ENCODE peak calls at places on chromosome 21, in six cellular contexts. N, C, P, V, U and E are unnamed samples.

GRCh38 chr21:45598666-45599065 is 44.9 kb upstream of the PCBP3 start:
- DNase-seq in P (no peak), V (no peak), C (peak), U (no peak), N (no peak), E (no peak)

GRCh38 chr21:42652527-42653491 is 612 bp upstream of the PDE9A start:
- DNase-seq in N (peak), U (no peak), P (peak), V (peak), C (peak), E (peak)

GRCh38 chr21:33699277-33699676 is 57.0 kb downstream of the ITSN1 start:
- DNase-seq in P (no peak), N (no peak), U (no peak), V (no peak), C (no peak), E (no peak)

GRCh38 chr21:42012763-42013329 is 2.7 kb upstream of the ZBTB21 start:
- DNase-seq in V (no peak), N (no peak), C (no peak), P (no peak), U (no peak), E (peak)

GRCh38 chr21:38027901-38028300 is 111.6 kb upstream of the KCNJ6 start:
- DNase-seq in P (no peak), V (no peak), U (no peak), C (no peak), N (no peak), E (no peak)

GRCh38 chr21:46052703-46053651 is 44.9 kb upstream of the COL6A2 start:
- DNase-seq in C (peak), P (peak), U (no peak), V (peak), N (no peak), E (peak)

GRCh38 chr21:39676054-39676771 is 63.5 kb downstream of the B3GALT5 start:
- DNase-seq in V (no peak), U (no peak), N (no peak), C (no peak), P (peak), E (no peak)

GRCh38 chr21:41774467-41775151 is 7.8 kb upstream of the RIPK4 start:
- DNase-seq in P (no peak), N (no peak), C (no peak), U (no peak), V (no peak), E (no peak)

GRCh38 chr21:45289655-45290515 is 2.2 kb upstream of the POFUT2 start:
- DNase-seq in P (peak), C (peak), N (no peak), V (peak), U (no peak), E (no peak)

GRCh38 chr21:16863541-16863940 is 649.3 kb upstream of the CXADR start:
- DNase-seq in U (no peak), P (peak), N (no peak), V (no peak), C (no peak), E (no peak)

GRCh38 chr21:42047821-42048613 is 23.1 kb upstream of the UMODL1 start:
- DNase-seq in V (peak), P (peak), N (no peak), C (no peak), U (no peak), E (no peak)

GRCh38 chr21:38751379-38752050 is 54.2 kb upstream of the ETS2 start:
- DNase-seq in U (no peak), C (no peak), N (no peak), V (no peak), P (no peak), E (no peak)

GRCh38 chr21:44951186-44951915 is 11.5 kb downstream of the SLX9 start:
- DNase-seq in N (no peak), V (no peak), P (no peak), C (no peak), U (no peak), E (no peak)

GRCh38 chr21:27275294-27275927 is 308.5 kb upstream of the ADAMTS5 start:
- DNase-seq in P (peak), V (peak), N (no peak), U (no peak), C (no peak), E (peak)

GRCh38 chr21:39263372-39263771 is 50.1 kb downstream of the BRWD1 start:
- DNase-seq in N (no peak), C (no peak), P (peak), U (no peak), V (peak), E (no peak)

GRCh38 chr21:31326478-31327247 is 17.4 kb downstream of the TIAM1 start:
- DNase-seq in P (no peak), C (no peak), V (no peak), U (no peak), N (no peak), E (no peak)

GRCh38 chr21:38365521-38365920 is 108.7 kb downstream of the KCNJ15 start:
- DNase-seq in V (no peak), P (no peak), C (no peak), N (no peak), U (no peak), E (no peak)

GRCh38 chr21:27795418-27795817 is 828.5 kb upstream of the ADAMTS5 start:
- DNase-seq in N (no peak), P (no peak), V (no peak), U (no peak), C (no peak), E (no peak)

GRCh38 chr21:16570196-16570595 is 840.4 kb downstream of the USP25 start:
- DNase-seq in N (no peak), P (no peak), U (no peak), C (no peak), V (peak), E (peak)

GRCh38 chr21:27505516-27505915 is 538.6 kb upstream of the ADAMTS5 start:
- DNase-seq in C (no peak), V (peak), U (no peak), P (no peak), N (no peak), E (no peak)

GRCh38 chr21:14486869-14487268 is 59.2 kb downstream of the SAMSN1 start:
- DNase-seq in C (no peak), N (no peak), V (no peak), U (no peak), P (no peak), E (no peak)

GRCh38 chr21:14479387-14479786 is 66.7 kb downstream of the SAMSN1 start:
- DNase-seq in N (no peak), P (no peak), V (no peak), C (no peak), U (no peak), E (no peak)

GRCh38 chr21:14480601-14481000 is 65.5 kb downstream of the SAMSN1 start:
- DNase-seq in N (no peak), C (no peak), V (no peak), P (no peak), U (no peak), E (no peak)

GRCh38 chr21:14484188-14485009 is 61.7 kb downstream of the SAMSN1 start:
- DNase-seq in U (no peak), C (no peak), P (no peak), N (no peak), V (no peak), E (no peak)

GRCh38 chr21:14482165-14482564 is 64.0 kb downstream of the SAMSN1 start:
- DNase-seq in U (no peak), C (no peak), N (no peak), V (no peak), P (no peak), E (no peak)
- H2AFZ ChIP-seq in U (no peak), C (no peak), N (no peak), V (no peak), P (no peak), E (no peak)

GRCh38 chr21:43727571-43728466 is 8.9 kb downstream of the PDXK start:
- DNase-seq in U (no peak), P (peak), V (peak), C (peak), N (no peak), E (peak)

GRCh38 chr21:43731891-43732711 is 13.2 kb downstream of the PDXK start:
- DNase-seq in N (no peak), P (no peak), U (no peak), C (no peak), V (no peak), E (peak)

GRCh38 chr21:43731476-43731875 is 12.5 kb downstream of the PDXK start:
- DNase-seq in V (no peak), N (no peak), P (no peak), U (no peak), C (no peak), E (peak)

GRCh38 chr21:43726686-43727570 is 8.0 kb downstream of the PDXK start:
- DNase-seq in N (no peak), P (no peak), U (no peak), C (no peak), V (no peak), E (peak)

DNA sequence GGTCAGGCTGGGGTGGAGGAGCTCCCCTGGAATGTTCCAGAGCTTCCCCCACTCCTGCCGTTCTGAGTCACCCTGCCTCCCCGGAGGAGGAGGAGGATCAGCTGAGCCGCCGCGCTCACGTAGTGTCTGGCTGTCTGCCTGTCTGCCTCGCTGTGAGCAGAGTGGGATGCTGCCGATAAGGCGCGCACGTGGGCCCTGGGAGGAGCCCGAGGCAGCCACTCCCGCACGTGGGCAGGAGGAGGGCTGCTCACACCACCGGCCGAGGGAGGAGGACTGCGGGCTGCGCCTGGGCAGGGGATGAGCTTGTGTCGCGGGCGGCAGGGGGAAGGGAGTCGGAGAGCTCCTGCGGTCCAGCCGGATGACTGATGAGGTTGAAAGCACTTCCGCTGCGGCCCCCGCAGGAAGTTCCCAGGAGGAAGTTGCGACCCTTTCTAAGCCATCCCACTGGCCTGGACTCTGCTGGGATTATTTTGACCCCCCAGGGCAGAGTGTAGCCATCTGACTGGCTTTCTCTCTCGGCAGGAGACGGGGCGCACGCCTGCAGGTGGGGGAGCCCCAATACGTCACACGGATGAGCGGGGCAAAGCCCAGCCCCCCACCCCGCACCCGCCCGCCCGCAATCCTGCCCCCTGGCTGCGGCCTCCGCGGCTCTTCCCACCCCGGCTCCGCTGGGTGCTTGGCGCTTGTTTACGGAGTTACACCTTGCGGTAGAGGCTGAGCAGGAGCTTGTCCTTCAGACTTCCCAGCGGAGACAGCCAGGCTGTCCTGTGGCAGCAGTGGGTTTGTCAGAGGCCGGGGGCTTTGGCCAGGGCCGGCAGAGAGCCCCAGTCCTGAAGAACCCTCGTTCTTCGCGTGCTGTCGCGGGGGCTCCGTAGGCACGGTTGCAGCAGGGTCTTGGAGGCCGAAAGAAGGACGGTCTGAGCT is 9.8 kb downstream of the PDXK start:
- DNase-seq in C (peak), U (peak), N (peak), P (peak), V (peak), E (peak)
- H4K8ac ChIP-seq in C (no peak), U (peak), N (peak), P (peak), V (peak), E (peak)

GRCh38 chr21:32426592-32427051 is 14.1 kb downstream of the EVA1C start:
- DNase-seq in N (no peak), P (no peak), V (peak), U (no peak), C (no peak), E (no peak)
- H3K27ac ChIP-seq in N (no peak), P (no peak), V (no peak), U (no peak), C (no peak), E (no peak)

GRCh38 chr21:32611471-32611997 is 643 bp downstream of the CFAP298 start:
- DNase-seq in V (peak), N (no peak), U (no peak), P (peak), C (no peak), E (peak)

GRCh38 chr21:32613436-32614043 is 1.4 kb upstream of the CFAP298 start:
- DNase-seq in U (no peak), C (no peak), P (no peak), V (no peak), N (no peak), E (no peak)

GRCh38 chr21:32612999-32613337 is 791 bp upstream of the CFAP298 start:
- DNase-seq in U (no peak), P (no peak), C (no peak), V (no peak), N (no peak), E (peak)

GRCh38 chr21:32612075-32612998 is at the start of gene CFAP298:
- DNase-seq in P (peak), C (peak), V (peak), U (peak), N (peak), E (peak)
- H2AFZ ChIP-seq in P (peak), C (no peak), V (peak), U (peak), N (peak), E (peak)